ENCODE peak calls at places on chromosomes 3 and 15, in five cellular contexts. Z, S, Y, E and U are unnamed samples.

GRCh38 chr15:80485370-80486164 is 81.4 kb downstream of the ARNT2 start:
- DNase-seq in Y (no peak), Z (no peak), E (no peak), S (no peak), U (no peak)

GRCh38 chr3:3714572-3714971 is 84.7 kb upstream of the LRRN1 start:
- DNase-seq in S (no peak), Y (no peak), Z (no peak), E (peak; percentile 10), U (no peak)

GRCh38 chr15:43493687-43494472 is 924 bp upstream of the TP53BP1 start:
- DNase-seq in S (no peak), Y (no peak), E (no peak), Z (no peak), U (no peak)

GRCh38 chr15:66224946-66225345 is 28.6 kb downstream of the MEGF11 start:
- DNase-seq in Z (no peak), Y (no peak), E (no peak), S (no peak), U (no peak)

GRCh38 chr15:73952171-73952912 is 26.1 kb downstream of the LOXL1 start:
- DNase-seq in S (no peak), Y (no peak), Z (no peak), E (no peak), U (no peak)

GRCh38 chr3:126395846-126396513 is 1.3 kb downstream of the CFAP100 start:
- DNase-seq in Y (no peak), S (no peak), Z (no peak), E (no peak), U (no peak)

GRCh38 chr3:194194051-194194756 is 58.3 kb downstream of the HES1 start:
- DNase-seq in Y (no peak), Z (no peak), S (no peak), E (no peak), U (peak; percentile 21)

GRCh38 chr3:71816757-71817156 is 31.8 kb upstream of the PROK2 start:
- DNase-seq in S (no peak), Z (no peak), E (no peak), Y (no peak), U (no peak)

GRCh38 chr3:120203016-120203415 is 82.0 kb downstream of the GPR156 start:
- DNase-seq in S (no peak), Z (no peak), Y (peak; percentile 67), E (peak; percentile 61), U (no peak)

GRCh38 chr15:40789119-40789518 is 17.8 kb upstream of the ZFYVE19 start:
- DNase-seq in Z (no peak), Y (no peak), E (no peak), S (no peak), U (no peak)

GRCh38 chr15:80010131-80010673 is 39.2 kb upstream of the BCL2A1 start:
- DNase-seq in Z (no peak), S (no peak), E (peak; percentile 24), Y (no peak), U (no peak)

GRCh38 chr15:79243723-79244122 is 38.8 kb upstream of the ANKRD34C start:
- DNase-seq in S (no peak), Z (no peak), Y (no peak), E (no peak), U (no peak)

GRCh38 chr3:98779936-98780335 is 16.8 kb downstream of the ST3GAL6 start:
- DNase-seq in S (no peak), Z (no peak), Y (no peak), E (peak; percentile 89), U (no peak)

GRCh38 chr3:134093906-134094305 is 64.2 kb upstream of the SLCO2A1 start:
- DNase-seq in Z (no peak), Y (no peak), E (peak; percentile 70), S (no peak), U (no peak)

GRCh38 chr15:96736384-96736783 is 405.9 kb downstream of the NR2F2 start:
- DNase-seq in S (no peak), Z (no peak), E (no peak), Y (no peak), U (no peak)

GRCh38 chr15:41806291-41807181 is 21.4 kb upstream of the JMJD7 start:
- DNase-seq in Y (no peak), Z (no peak), S (peak; percentile 57), E (no peak), U (no peak)

GRCh38 chr3:197562398-197563251 is 6.9 kb upstream of the BDH1 start:
- DNase-seq in S (no peak), Y (no peak), Z (no peak), E (no peak), U (no peak)

GRCh38 chr3:170953229-170953628 is 44.8 kb upstream of the EIF5A2 start:
- DNase-seq in Z (no peak), Y (no peak), E (no peak), S (no peak), U (no peak)

GRCh38 chr15:78992416-78993256 is 47.8 kb upstream of the CTSH start:
- DNase-seq in E (no peak), S (no peak), Y (no peak), Z (no peak), U (no peak)

GRCh38 chr15:38002883-38003477 is 68.5 kb downstream of the TMCO5A start:
- DNase-seq in S (peak; percentile 79), Z (no peak), Y (peak; percentile 47), E (peak; percentile 74), U (no peak)

GRCh38 chr15:60299452-60300047 is 98.2 kb downstream of the ANXA2 start:
- DNase-seq in Y (no peak), S (peak; percentile 63), Z (no peak), E (peak; percentile 30), U (no peak)

GRCh38 chr3:137998643-137999042 is 11.3 kb upstream of the CLDN18 start:
- DNase-seq in Z (no peak), Y (no peak), S (no peak), E (no peak), U (no peak)

GRCh38 chr3:19934098-19934566 is at the start of gene EFHB:
- DNase-seq in Y (peak; percentile 20), Z (no peak), E (peak; percentile 14), S (peak; percentile 92), U (no peak)

GRCh38 chr3:33636125-33636855 is 81.8 kb downstream of the CLASP2 start:
- DNase-seq in E (peak; percentile 70), S (no peak), Z (no peak), Y (no peak), U (no peak)

GRCh38 chr15:51129513-51130197 is 34.9 kb upstream of the TNFAIP8L3 start:
- DNase-seq in S (no peak), Z (no peak), Y (no peak), E (no peak), U (no peak)

DNA sequence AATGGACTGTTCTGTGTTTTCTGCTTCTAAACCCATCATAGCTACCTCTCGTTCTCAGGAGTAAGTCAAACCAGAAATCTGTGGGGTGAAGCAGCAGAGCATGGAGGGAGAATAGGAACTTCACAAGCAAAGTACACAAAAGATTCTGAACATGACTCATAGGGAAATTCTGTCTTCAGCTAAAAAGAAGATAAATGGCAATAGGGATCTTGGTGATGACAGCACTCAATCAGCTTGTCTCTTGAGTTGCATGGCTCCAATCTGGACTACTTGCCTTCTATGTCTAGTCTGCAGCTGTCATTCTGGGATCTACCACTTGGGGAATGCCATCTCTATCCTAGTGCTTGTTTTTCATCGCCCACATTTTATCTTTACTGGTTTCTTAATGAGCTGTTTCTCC is 13.5 kb upstream of the GRAMD1C start:
- DNase-seq in S (no peak), Z (no peak), Y (no peak), E (peak; percentile 5), U (no peak)
- TF ChIP-seq CTCF in S (peak; percentile 53), Z (no peak), Y (no peak), E (peak; percentile 34), U (no peak)

GRCh38 chr3:147392083-147392916 is 14.0 kb downstream of the ZIC4 start:
- DNase-seq in Y (no peak), E (peak; percentile 53), S (peak; percentile 93), Z (peak; percentile 65), U (no peak)
- TF ChIP-seq CTCF in Y (no peak), E (peak; percentile 8), S (peak; percentile 48), Z (no peak), U (no peak)

GRCh38 chr3:54538346-54538745 is 389.5 kb downstream of the LRTM1 start:
- DNase-seq in Y (no peak), E (no peak), S (peak; percentile 62), Z (no peak), U (no peak)
- TF ChIP-seq CTCF in Y (no peak), E (no peak), S (peak; percentile 71), Z (no peak), U (no peak)

GRCh38 chr3:36210840-36211655 is 169.3 kb upstream of the STAC start:
- DNase-seq in S (no peak), Z (no peak), Y (no peak), E (no peak), U (no peak)
- TF ChIP-seq CTCF in S (no peak), Z (no peak), Y (no peak), E (no peak), U (no peak)

GRCh38 chr3:64223809-64224570 is 1.3 kb downstream of the PRICKLE2 start:
- DNase-seq in E (peak; percentile 36), Y (no peak), S (no peak), Z (no peak), U (no peak)
- TF ChIP-seq CTCF in E (no peak), Y (no peak), S (no peak), Z (no peak), U (no peak)

DNA sequence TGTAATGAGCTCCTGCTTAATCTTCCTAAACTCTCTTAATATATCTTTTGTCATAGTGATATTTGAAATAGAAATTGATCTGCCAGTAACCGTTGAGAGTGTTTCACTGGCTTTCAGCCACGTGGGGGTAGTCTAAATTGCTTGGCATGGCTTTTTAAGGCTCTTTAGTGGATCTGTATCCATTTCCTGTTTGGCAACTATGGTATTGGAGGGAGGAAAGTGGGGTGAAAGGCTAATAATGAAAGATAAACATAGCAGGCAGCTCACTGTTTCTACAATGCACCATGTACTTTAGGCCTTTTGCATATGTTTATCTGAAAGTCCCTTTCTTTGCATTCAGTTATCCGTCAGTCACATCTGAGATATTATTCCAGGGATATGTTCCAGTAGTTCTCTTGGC is 10.6 kb downstream of the TOPAZ1 start:
- DNase-seq in Y (no peak), Z (no peak), E (no peak), S (no peak), U (no peak)
- TF ChIP-seq CTCF in Y (no peak), Z (no peak), E (no peak), S (peak; percentile 30), U (no peak)

DNA sequence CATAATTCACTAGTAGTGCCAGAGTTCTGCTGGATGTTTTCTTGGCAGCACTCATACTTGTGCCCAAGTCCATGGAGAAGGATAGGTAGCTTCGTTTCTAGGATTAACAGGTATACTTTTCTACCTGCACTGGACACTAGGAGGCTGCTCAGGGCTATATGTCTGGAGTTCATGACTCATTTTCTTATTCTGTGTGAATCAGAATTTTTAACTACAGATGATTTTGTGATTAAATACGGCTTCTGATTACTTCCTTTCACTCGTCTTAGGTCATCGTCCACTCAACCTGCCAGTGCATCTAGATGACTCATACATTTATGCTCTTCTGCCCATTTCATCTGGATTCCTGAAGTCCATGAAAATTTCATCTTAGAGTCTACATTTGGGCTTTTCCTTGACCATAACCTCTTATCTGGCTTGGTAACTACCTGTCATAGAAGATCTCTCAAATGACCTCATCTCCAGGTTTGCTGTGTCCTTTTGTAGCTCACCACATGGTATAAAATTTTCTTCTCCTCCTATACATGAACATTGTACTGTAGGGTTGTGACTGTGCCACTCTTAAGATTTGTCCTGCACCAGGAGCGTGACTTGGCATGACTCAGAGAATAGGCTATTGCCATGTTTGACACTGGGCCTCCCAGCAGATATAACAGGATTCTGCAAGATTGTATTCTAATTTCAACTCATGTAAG is 66.7 kb upstream of the GCSAM start:
- DNase-seq in S (no peak), Y (no peak), Z (no peak), E (peak; percentile 71), U (no peak)
- TF ChIP-seq CTCF in S (no peak), Y (no peak), Z (no peak), E (no peak), U (no peak)